ENCODE peak calls at places on chromosomes 1 and 21, in nine cellular contexts. One of them, this sample, is unnamed.

GRCh38 chr1:160830321-160831153 is 32.1 kb downstream of the CD244 start:
- DNase-seq in uterus: no peak
- DNase-seq in choroid plexus epithelial cell: peak; percentile 76
- DNase-seq in hepatocyte: peak; percentile 86
- DNase-seq in AG04450: no peak
- DNase-seq in HFFc6: peak; percentile 41
- DNase-seq in left lung: peak; percentile 65
- DNase-seq in osteocyte: peak; percentile 69
- DNase-seq in epithelial cell of esophagus: peak; percentile 74
- DNase-seq in this sample: peak; percentile 77

GRCh38 chr1:99659755-99660210 is 13.9 kb downstream of the PALMD start:
- DNase-seq in HFFc6: peak; percentile 20
- DNase-seq in choroid plexus epithelial cell: peak; percentile 61
- DNase-seq in left lung: no peak
- DNase-seq in AG04450: no peak
- DNase-seq in hepatocyte: no peak
- DNase-seq in epithelial cell of esophagus: peak; percentile 96
- DNase-seq in osteocyte: no peak
- DNase-seq in uterus: no peak
- DNase-seq in this sample: no peak

GRCh38 chr1:11071463-11072215 is 11.8 kb upstream of the SRM start:
- DNase-seq in AG04450: no peak
- DNase-seq in epithelial cell of esophagus: no peak
- DNase-seq in HFFc6: no peak
- DNase-seq in uterus: no peak
- DNase-seq in left lung: no peak
- DNase-seq in choroid plexus epithelial cell: no peak
- DNase-seq in osteocyte: no peak
- DNase-seq in hepatocyte: no peak
- DNase-seq in this sample: no peak

GRCh38 chr1:200351826-200352549 is 57.8 kb downstream of the ZNF281 start:
- DNase-seq in hepatocyte: peak; percentile 61
- DNase-seq in choroid plexus epithelial cell: peak; percentile 98
- DNase-seq in uterus: no peak
- DNase-seq in osteocyte: no peak
- DNase-seq in AG04450: peak; percentile 83
- DNase-seq in left lung: no peak
- DNase-seq in HFFc6: peak; percentile 98
- DNase-seq in epithelial cell of esophagus: peak; percentile 58
- DNase-seq in this sample: no peak

GRCh38 chr1:114448370-114448769 is 62.6 kb downstream of the TRIM33 start:
- DNase-seq in left lung: no peak
- DNase-seq in uterus: no peak
- DNase-seq in HFFc6: no peak
- DNase-seq in hepatocyte: no peak
- DNase-seq in choroid plexus epithelial cell: no peak
- DNase-seq in epithelial cell of esophagus: no peak
- DNase-seq in AG04450: no peak
- DNase-seq in osteocyte: no peak
- DNase-seq in this sample: no peak

GRCh38 chr1:1531947-1532346 is 8.5 kb downstream of the TMEM240 start:
- DNase-seq in osteocyte: no peak
- DNase-seq in left lung: no peak
- DNase-seq in AG04450: no peak
- DNase-seq in hepatocyte: no peak
- DNase-seq in epithelial cell of esophagus: no peak
- DNase-seq in uterus: no peak
- DNase-seq in HFFc6: no peak
- DNase-seq in choroid plexus epithelial cell: no peak
- DNase-seq in this sample: no peak

GRCh38 chr1:111471012-111471411 is 2.8 kb upstream of the C1orf162 start:
- DNase-seq in uterus: no peak
- DNase-seq in left lung: peak; percentile 75
- DNase-seq in choroid plexus epithelial cell: no peak
- DNase-seq in AG04450: no peak
- DNase-seq in HFFc6: no peak
- DNase-seq in hepatocyte: no peak
- DNase-seq in epithelial cell of esophagus: no peak
- DNase-seq in osteocyte: no peak
- DNase-seq in this sample: no peak

GRCh38 chr21:14979264-14979663 is 85.5 kb downstream of the NRIP1 start:
- DNase-seq in uterus: no peak
- DNase-seq in osteocyte: no peak
- DNase-seq in hepatocyte: no peak
- DNase-seq in HFFc6: no peak
- DNase-seq in AG04450: no peak
- DNase-seq in choroid plexus epithelial cell: no peak
- DNase-seq in epithelial cell of esophagus: no peak
- DNase-seq in left lung: no peak
- DNase-seq in this sample: no peak

GRCh38 chr1:41414291-41414690 is 53.1 kb downstream of the FOXO6 start:
- DNase-seq in osteocyte: no peak
- DNase-seq in uterus: no peak
- DNase-seq in HFFc6: no peak
- DNase-seq in choroid plexus epithelial cell: no peak
- DNase-seq in epithelial cell of esophagus: no peak
- DNase-seq in AG04450: no peak
- DNase-seq in hepatocyte: no peak
- DNase-seq in left lung: no peak
- DNase-seq in this sample: no peak

GRCh38 chr1:240310226-240310925 is 218.7 kb downstream of the FMN2 start:
- DNase-seq in HFFc6: peak; percentile 75
- DNase-seq in left lung: no peak
- DNase-seq in choroid plexus epithelial cell: peak; percentile 63
- DNase-seq in hepatocyte: no peak
- DNase-seq in osteocyte: no peak
- DNase-seq in epithelial cell of esophagus: peak; percentile 33
- DNase-seq in AG04450: peak; percentile 68
- DNase-seq in uterus: no peak
- DNase-seq in this sample: no peak

GRCh38 chr1:11948822-11949458 is 14.4 kb downstream of the PLOD1 start:
- DNase-seq in choroid plexus epithelial cell: no peak
- DNase-seq in epithelial cell of esophagus: peak; percentile 36
- DNase-seq in HFFc6: peak; percentile 9
- DNase-seq in hepatocyte: no peak
- DNase-seq in osteocyte: no peak
- DNase-seq in left lung: no peak
- DNase-seq in uterus: no peak
- DNase-seq in AG04450: no peak
- DNase-seq in this sample: no peak

GRCh38 chr1:46448109-46448911 is 41.3 kb upstream of the DMBX1 start:
- DNase-seq in epithelial cell of esophagus: no peak
- DNase-seq in AG04450: no peak
- DNase-seq in HFFc6: no peak
- DNase-seq in osteocyte: no peak
- DNase-seq in choroid plexus epithelial cell: no peak
- DNase-seq in hepatocyte: peak; percentile 17
- DNase-seq in left lung: no peak
- DNase-seq in uterus: no peak
- DNase-seq in this sample: peak; percentile 77

GRCh38 chr1:246569248-246570238 is 3.3 kb downstream of the CNST start:
- DNase-seq in uterus: no peak
- DNase-seq in choroid plexus epithelial cell: no peak
- DNase-seq in hepatocyte: no peak
- DNase-seq in left lung: no peak
- DNase-seq in epithelial cell of esophagus: peak; percentile 81
- DNase-seq in osteocyte: no peak
- DNase-seq in HFFc6: no peak
- DNase-seq in AG04450: no peak
- DNase-seq in this sample: no peak

GRCh38 chr1:36349241-36349671 is 25.8 kb upstream of the EVA1B start:
- DNase-seq in epithelial cell of esophagus: peak; percentile 72
- DNase-seq in osteocyte: no peak
- DNase-seq in choroid plexus epithelial cell: peak; percentile 46
- DNase-seq in uterus: no peak
- DNase-seq in AG04450: no peak
- DNase-seq in hepatocyte: no peak
- DNase-seq in HFFc6: peak; percentile 37
- DNase-seq in left lung: no peak
- DNase-seq in this sample: no peak

GRCh38 chr1:25701030-25701785 is 84.6 kb downstream of the MAN1C1 start:
- DNase-seq in uterus: no peak
- DNase-seq in hepatocyte: no peak
- DNase-seq in osteocyte: no peak
- DNase-seq in HFFc6: no peak
- DNase-seq in epithelial cell of esophagus: no peak
- DNase-seq in choroid plexus epithelial cell: no peak
- DNase-seq in left lung: no peak
- DNase-seq in AG04450: no peak
- DNase-seq in this sample: no peak

DNA sequence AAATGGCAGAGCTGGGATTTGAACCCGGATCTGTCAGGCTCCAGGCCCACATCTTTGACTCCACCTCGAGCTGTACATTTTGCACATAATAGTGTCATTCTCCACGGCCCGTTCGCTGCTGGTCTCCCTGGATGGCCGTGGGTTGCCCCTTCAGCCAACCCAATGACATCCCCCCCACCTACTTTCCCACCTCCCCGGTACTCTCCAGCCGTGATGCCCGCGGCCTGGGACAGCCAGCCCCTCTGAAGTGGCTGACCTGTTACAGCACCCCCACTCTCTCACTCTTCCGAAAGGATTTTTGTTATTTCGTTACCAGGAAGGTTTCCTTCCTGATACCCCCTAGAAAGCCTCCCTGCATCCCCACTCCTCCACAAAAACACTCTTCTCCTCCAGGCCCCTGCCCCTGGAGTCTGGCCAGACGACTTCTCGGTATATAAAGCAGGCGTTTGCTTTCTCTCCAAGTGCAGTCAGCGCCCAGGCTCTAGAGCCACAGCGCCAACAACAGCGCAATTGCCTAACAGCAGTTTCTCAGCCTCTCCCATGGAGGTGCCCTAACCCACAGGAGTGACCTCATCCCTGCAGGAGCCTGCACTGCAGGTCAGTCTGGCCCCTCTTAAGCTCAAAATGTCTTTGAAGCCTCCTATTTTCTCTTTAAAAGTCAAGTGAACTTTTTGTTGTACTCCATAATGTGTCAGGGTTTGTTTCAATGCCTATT is 14.5 kb upstream of the GJB5 start:
- DNase-seq in osteocyte: no peak
- DNase-seq in epithelial cell of esophagus: peak; percentile 68
- DNase-seq in choroid plexus epithelial cell: peak; percentile 63
- DNase-seq in HFFc6: no peak
- DNase-seq in AG04450: no peak
- DNase-seq in left lung: no peak
- DNase-seq in uterus: no peak
- DNase-seq in hepatocyte: peak; percentile 70
- DNase-seq in this sample: no peak
- TF ChIP-seq CTCF in osteocyte: no peak
- TF ChIP-seq CTCF in epithelial cell of esophagus: no peak
- TF ChIP-seq CTCF in choroid plexus epithelial cell: no peak
- TF ChIP-seq CTCF in HFFc6: no peak
- TF ChIP-seq CTCF in AG04450: no peak
- TF ChIP-seq CTCF in left lung: no peak
- TF ChIP-seq CTCF in uterus: no peak
- TF ChIP-seq CTCF in hepatocyte: peak; percentile 9
- TF ChIP-seq CTCF in this sample: peak; percentile 23

DNA sequence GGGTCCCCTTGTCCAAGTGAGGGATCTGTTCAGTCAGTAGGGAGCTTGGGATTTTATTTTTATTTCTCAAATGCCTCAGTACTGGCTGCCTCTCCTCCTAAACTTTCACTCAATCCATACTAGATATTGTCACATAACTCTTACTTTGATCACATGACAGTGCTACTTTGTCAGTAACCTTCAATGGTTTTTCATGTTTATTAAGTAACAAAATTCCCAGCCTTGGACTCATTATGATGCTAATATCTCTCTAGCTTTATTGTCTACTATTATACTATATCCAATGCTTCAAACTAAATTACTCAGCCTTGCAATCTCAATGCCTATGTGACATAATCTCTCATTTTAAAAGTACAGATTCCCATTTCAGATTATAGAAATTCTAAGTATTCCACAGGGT is 97.7 kb downstream of the ATP1B1 start:
- DNase-seq in left lung: no peak
- DNase-seq in choroid plexus epithelial cell: no peak
- DNase-seq in AG04450: no peak
- DNase-seq in hepatocyte: no peak
- DNase-seq in uterus: no peak
- DNase-seq in epithelial cell of esophagus: no peak
- DNase-seq in HFFc6: no peak
- DNase-seq in osteocyte: no peak
- DNase-seq in this sample: no peak
- TF ChIP-seq CTCF in left lung: no peak
- TF ChIP-seq CTCF in choroid plexus epithelial cell: no peak
- TF ChIP-seq CTCF in AG04450: no peak
- TF ChIP-seq CTCF in hepatocyte: no peak
- TF ChIP-seq CTCF in uterus: no peak
- TF ChIP-seq CTCF in epithelial cell of esophagus: no peak
- TF ChIP-seq CTCF in HFFc6: no peak
- TF ChIP-seq CTCF in osteocyte: no peak
- TF ChIP-seq CTCF in this sample: no peak

GRCh38 chr1:47684964-47685762 is 247.3 kb downstream of the FOXD2 start:
- DNase-seq in choroid plexus epithelial cell: peak; percentile 69
- DNase-seq in hepatocyte: no peak
- DNase-seq in osteocyte: peak; percentile 23
- DNase-seq in left lung: no peak
- DNase-seq in uterus: no peak
- DNase-seq in HFFc6: no peak
- DNase-seq in epithelial cell of esophagus: no peak
- DNase-seq in AG04450: no peak
- DNase-seq in this sample: peak; percentile 58
- TF ChIP-seq CTCF in choroid plexus epithelial cell: no peak
- TF ChIP-seq CTCF in hepatocyte: no peak
- TF ChIP-seq CTCF in osteocyte: no peak
- TF ChIP-seq CTCF in left lung: no peak
- TF ChIP-seq CTCF in uterus: no peak
- TF ChIP-seq CTCF in HFFc6: no peak
- TF ChIP-seq CTCF in epithelial cell of esophagus: no peak
- TF ChIP-seq CTCF in AG04450: no peak
- TF ChIP-seq CTCF in this sample: no peak

GRCh38 chr1:4516596-4516995 is 137.8 kb upstream of the AJAP1 start:
- DNase-seq in epithelial cell of esophagus: no peak
- DNase-seq in AG04450: no peak
- DNase-seq in HFFc6: no peak
- DNase-seq in left lung: no peak
- DNase-seq in uterus: no peak
- DNase-seq in hepatocyte: no peak
- DNase-seq in choroid plexus epithelial cell: no peak
- DNase-seq in osteocyte: no peak
- DNase-seq in this sample: no peak

GRCh38 chr1:4518621-4519020 is 135.8 kb upstream of the AJAP1 start:
- DNase-seq in choroid plexus epithelial cell: no peak
- DNase-seq in AG04450: no peak
- DNase-seq in hepatocyte: no peak
- DNase-seq in left lung: no peak
- DNase-seq in uterus: no peak
- DNase-seq in osteocyte: no peak
- DNase-seq in epithelial cell of esophagus: no peak
- DNase-seq in HFFc6: no peak
- DNase-seq in this sample: no peak

GRCh38 chr1:4515727-4516289 is 138.6 kb upstream of the AJAP1 start:
- DNase-seq in HFFc6: no peak
- DNase-seq in left lung: no peak
- DNase-seq in hepatocyte: no peak
- DNase-seq in osteocyte: no peak
- DNase-seq in uterus: peak; percentile 22
- DNase-seq in choroid plexus epithelial cell: no peak
- DNase-seq in AG04450: no peak
- DNase-seq in epithelial cell of esophagus: no peak
- DNase-seq in this sample: no peak

GRCh38 chr1:4519954-4520353 is 134.5 kb upstream of the AJAP1 start:
- DNase-seq in epithelial cell of esophagus: no peak
- DNase-seq in uterus: no peak
- DNase-seq in HFFc6: no peak
- DNase-seq in left lung: no peak
- DNase-seq in AG04450: no peak
- DNase-seq in hepatocyte: no peak
- DNase-seq in osteocyte: no peak
- DNase-seq in choroid plexus epithelial cell: no peak
- DNase-seq in this sample: no peak

GRCh38 chr1:4517559-4517958 is 136.8 kb upstream of the AJAP1 start:
- DNase-seq in osteocyte: no peak
- DNase-seq in uterus: no peak
- DNase-seq in epithelial cell of esophagus: no peak
- DNase-seq in HFFc6: no peak
- DNase-seq in AG04450: no peak
- DNase-seq in left lung: no peak
- DNase-seq in choroid plexus epithelial cell: no peak
- DNase-seq in hepatocyte: no peak
- DNase-seq in this sample: no peak
- TF ChIP-seq CTCF in osteocyte: no peak
- TF ChIP-seq CTCF in uterus: no peak
- TF ChIP-seq CTCF in epithelial cell of esophagus: no peak
- TF ChIP-seq CTCF in HFFc6: no peak
- TF ChIP-seq CTCF in AG04450: no peak
- TF ChIP-seq CTCF in left lung: no peak
- TF ChIP-seq CTCF in choroid plexus epithelial cell: no peak
- TF ChIP-seq CTCF in hepatocyte: no peak
- TF ChIP-seq CTCF in this sample: no peak